ENCODE peak calls at places on chromosomes 12 and 14, in eight cellular contexts. M, U, F, X, B, H, W and A are unnamed samples.

GRCh38 chr12:92899388-92900001 is 29.6 kb downstream of the EEA1 start:
- DNase-seq in U (peak), M (peak), F (no peak), X (no peak), B (peak), W (no peak), H (no peak), A (peak)

GRCh38 chr12:13505636-13506035 is 309.1 kb downstream of the EMP1 start:
- DNase-seq in M (no peak), W (no peak), B (no peak), F (no peak), U (no peak), H (no peak), X (no peak), A (no peak)

GRCh38 chr14:62179367-62180018 is 417.3 kb downstream of the SNAPC1 start:
- DNase-seq in X (peak), U (peak), W (peak), F (peak), H (no peak), B (peak), M (peak), A (peak)

GRCh38 chr14:68676511-68676943 is 116.3 kb downstream of the ZFP36L1 start:
- DNase-seq in M (no peak), U (no peak), H (no peak), W (peak), F (no peak), B (no peak), X (no peak), A (no peak)

GRCh38 chr12:75779891-75780501 is 251.6 kb downstream of the PHLDA1 start:
- DNase-seq in H (no peak), X (no peak), B (no peak), M (peak), U (no peak), F (no peak), W (no peak), A (no peak)

GRCh38 chr12:30110970-30111586 is 327.3 kb upstream of the TMTC1 start:
- DNase-seq in B (peak), M (peak), W (no peak), U (peak), H (no peak), F (no peak), X (no peak), A (peak)

GRCh38 chr14:94770251-94770749 is 387 bp upstream of the GSC start:
- DNase-seq in B (no peak), F (no peak), M (no peak), X (no peak), U (no peak), W (no peak), H (no peak), A (no peak)

GRCh38 chr12:70854138-70854537 is 66.4 kb downstream of the PTPRR start:
- DNase-seq in U (no peak), X (no peak), M (no peak), W (no peak), H (no peak), B (no peak), F (no peak), A (no peak)